ENCODE peak calls at places on chromosome X, in seven cellular contexts. One of them, this sample, is unnamed. For H3K36me3, the result is how much of the 10 kb centered on the place peaks cover.

GRCh38 chrX:113873056-113873455 is 710.8 kb upstream of the HTR2C start:
- DNase-seq in mesenchymal stem cell: no peak
- DNase-seq in heart left ventricle: no peak
- DNase-seq in left lung: no peak
- DNase-seq in CD4-positive, CD25-positive, alpha-beta regulatory T cell: no peak
- DNase-seq in suprapubic skin: no peak
- DNase-seq in K562: no peak
- DNase-seq in this sample: no peak

GRCh38 chrX:11967986-11968385 is 170.3 kb upstream of the FRMPD4 start:
- DNase-seq in CD4-positive, CD25-positive, alpha-beta regulatory T cell: no peak
- DNase-seq in K562: no peak
- DNase-seq in suprapubic skin: no peak
- DNase-seq in mesenchymal stem cell: no peak
- DNase-seq in left lung: no peak
- DNase-seq in heart left ventricle: no peak
- DNase-seq in this sample: no peak

GRCh38 chrX:37995428-37995827 is 10.9 kb upstream of the SYTL5 start:
- DNase-seq in suprapubic skin: no peak
- DNase-seq in K562: peak
- DNase-seq in CD4-positive, CD25-positive, alpha-beta regulatory T cell: no peak
- DNase-seq in heart left ventricle: no peak
- DNase-seq in left lung: no peak
- DNase-seq in mesenchymal stem cell: no peak
- DNase-seq in this sample: no peak

GRCh38 chrX:105191878-105192277 is 28.6 kb downstream of the TEX13A start:
- DNase-seq in suprapubic skin: no peak
- DNase-seq in heart left ventricle: no peak
- DNase-seq in CD4-positive, CD25-positive, alpha-beta regulatory T cell: no peak
- DNase-seq in K562: peak
- DNase-seq in mesenchymal stem cell: peak
- DNase-seq in left lung: no peak
- DNase-seq in this sample: no peak

GRCh38 chrX:118574666-118575065 is 79.1 kb downstream of the DOCK11 start:
- DNase-seq in heart left ventricle: no peak
- DNase-seq in CD4-positive, CD25-positive, alpha-beta regulatory T cell: no peak
- DNase-seq in mesenchymal stem cell: no peak
- DNase-seq in K562: no peak
- DNase-seq in suprapubic skin: no peak
- DNase-seq in left lung: no peak
- DNase-seq in this sample: no peak

GRCh38 chrX:17842769-17843525 is 18.2 kb downstream of the RAI2 start:
- DNase-seq in K562: no peak
- DNase-seq in CD4-positive, CD25-positive, alpha-beta regulatory T cell: no peak
- DNase-seq in left lung: no peak
- DNase-seq in heart left ventricle: no peak
- DNase-seq in suprapubic skin: no peak
- DNase-seq in mesenchymal stem cell: no peak
- DNase-seq in this sample: no peak

GRCh38 chrX:132504417-132504816 is 15.6 kb upstream of the MBNL3 start:
- DNase-seq in CD4-positive, CD25-positive, alpha-beta regulatory T cell: no peak
- DNase-seq in mesenchymal stem cell: no peak
- DNase-seq in K562: no peak
- DNase-seq in heart left ventricle: no peak
- DNase-seq in left lung: no peak
- DNase-seq in suprapubic skin: no peak
- DNase-seq in this sample: no peak

GRCh38 chrX:147894332-147894870 is 17.3 kb upstream of the FMR1 start:
- DNase-seq in left lung: no peak
- DNase-seq in CD4-positive, CD25-positive, alpha-beta regulatory T cell: no peak
- DNase-seq in mesenchymal stem cell: no peak
- DNase-seq in heart left ventricle: no peak
- DNase-seq in K562: no peak
- DNase-seq in suprapubic skin: no peak
- DNase-seq in this sample: no peak

GRCh38 chrX:131783555-131784338 is 239.4 kb upstream of the STK26 start:
- DNase-seq in mesenchymal stem cell: no peak
- DNase-seq in CD4-positive, CD25-positive, alpha-beta regulatory T cell: no peak
- DNase-seq in suprapubic skin: peak
- DNase-seq in left lung: peak
- DNase-seq in K562: no peak
- DNase-seq in heart left ventricle: peak
- DNase-seq in this sample: no peak

DNA sequence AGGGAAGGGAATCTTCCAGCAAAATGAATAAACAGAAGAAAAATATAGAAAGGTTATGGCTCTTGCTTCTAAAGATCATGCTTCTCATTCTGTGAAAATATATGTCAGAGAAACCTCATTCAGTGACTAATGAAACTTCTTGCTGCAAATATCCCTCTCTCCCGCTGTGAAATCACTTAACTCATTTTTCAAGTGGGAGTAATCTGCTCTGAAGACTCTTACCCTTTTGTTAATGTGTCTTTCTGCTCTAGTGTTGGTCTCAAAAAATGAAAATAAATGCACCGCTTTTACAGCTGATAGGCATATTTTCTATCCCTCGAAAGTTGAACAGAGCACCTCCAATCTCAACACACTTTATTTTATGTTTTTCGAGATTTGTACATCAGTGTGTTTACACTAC is 252.3 kb downstream of the NLGN4X start:
- DNase-seq in CD4-positive, CD25-positive, alpha-beta regulatory T cell: no peak
- DNase-seq in left lung: no peak
- DNase-seq in heart left ventricle: no peak
- DNase-seq in suprapubic skin: no peak
- DNase-seq in mesenchymal stem cell: no peak
- DNase-seq in K562: no peak
- DNase-seq in this sample: no peak
- H3K4me3 ChIP-seq in CD4-positive, CD25-positive, alpha-beta regulatory T cell: no peak
- H3K4me3 ChIP-seq in left lung: no peak
- H3K4me3 ChIP-seq in heart left ventricle: no peak
- H3K4me3 ChIP-seq in suprapubic skin: no peak
- H3K4me3 ChIP-seq in mesenchymal stem cell: no peak
- H3K4me3 ChIP-seq in K562: no peak
- H3K4me3 ChIP-seq in this sample: no peak

GRCh38 chrX:129925305-129926092 is 19.5 kb downstream of the UTP14A start:
- DNase-seq in heart left ventricle: peak
- DNase-seq in mesenchymal stem cell: peak
- DNase-seq in CD4-positive, CD25-positive, alpha-beta regulatory T cell: peak
- DNase-seq in K562: peak
- DNase-seq in suprapubic skin: peak
- DNase-seq in left lung: peak
- DNase-seq in this sample: no peak
- H3K27ac ChIP-seq in heart left ventricle: no peak
- H3K27ac ChIP-seq in mesenchymal stem cell: no peak
- H3K27ac ChIP-seq in CD4-positive, CD25-positive, alpha-beta regulatory T cell: no peak
- H3K27ac ChIP-seq in K562: no peak
- H3K27ac ChIP-seq in suprapubic skin: no peak
- H3K27ac ChIP-seq in left lung: no peak
- H3K27ac ChIP-seq in this sample: no peak

GRCh38 chrX:149495573-149496071 is 9.5 kb downstream of the IDS start:
- DNase-seq in suprapubic skin: no peak
- DNase-seq in K562: no peak
- DNase-seq in CD4-positive, CD25-positive, alpha-beta regulatory T cell: no peak
- DNase-seq in heart left ventricle: peak
- DNase-seq in mesenchymal stem cell: peak
- DNase-seq in left lung: peak
- DNase-seq in this sample: no peak

GRCh38 chrX:149497054-149497453 is 8.1 kb downstream of the IDS start:
- DNase-seq in suprapubic skin: no peak
- DNase-seq in K562: no peak
- DNase-seq in heart left ventricle: no peak
- DNase-seq in mesenchymal stem cell: no peak
- DNase-seq in left lung: no peak
- DNase-seq in CD4-positive, CD25-positive, alpha-beta regulatory T cell: no peak
- DNase-seq in this sample: no peak

GRCh38 chrX:149491812-149492211 is 13.3 kb downstream of the IDS start:
- DNase-seq in left lung: no peak
- DNase-seq in heart left ventricle: no peak
- DNase-seq in CD4-positive, CD25-positive, alpha-beta regulatory T cell: no peak
- DNase-seq in mesenchymal stem cell: no peak
- DNase-seq in suprapubic skin: no peak
- DNase-seq in K562: no peak
- DNase-seq in this sample: no peak

GRCh38 chrX:149494844-149495565 is 10.1 kb downstream of the IDS start:
- DNase-seq in K562: no peak
- DNase-seq in left lung: no peak
- DNase-seq in mesenchymal stem cell: no peak
- DNase-seq in suprapubic skin: no peak
- DNase-seq in heart left ventricle: no peak
- DNase-seq in CD4-positive, CD25-positive, alpha-beta regulatory T cell: no peak
- DNase-seq in this sample: no peak

GRCh38 chrX:149493567-149494562 is 11.2 kb downstream of the IDS start:
- DNase-seq in mesenchymal stem cell: peak
- DNase-seq in K562: peak
- DNase-seq in left lung: peak
- DNase-seq in heart left ventricle: peak
- DNase-seq in CD4-positive, CD25-positive, alpha-beta regulatory T cell: no peak
- DNase-seq in suprapubic skin: no peak
- DNase-seq in this sample: no peak
- H3K36me3 ChIP-seq in mesenchymal stem cell: under half
- H3K36me3 ChIP-seq in K562: under half
- H3K36me3 ChIP-seq in left lung: half or more
- H3K36me3 ChIP-seq in heart left ventricle: half or more
- H3K36me3 ChIP-seq in CD4-positive, CD25-positive, alpha-beta regulatory T cell: half or more
- H3K36me3 ChIP-seq in suprapubic skin: half or more
- H3K36me3 ChIP-seq in this sample: under half

DNA sequence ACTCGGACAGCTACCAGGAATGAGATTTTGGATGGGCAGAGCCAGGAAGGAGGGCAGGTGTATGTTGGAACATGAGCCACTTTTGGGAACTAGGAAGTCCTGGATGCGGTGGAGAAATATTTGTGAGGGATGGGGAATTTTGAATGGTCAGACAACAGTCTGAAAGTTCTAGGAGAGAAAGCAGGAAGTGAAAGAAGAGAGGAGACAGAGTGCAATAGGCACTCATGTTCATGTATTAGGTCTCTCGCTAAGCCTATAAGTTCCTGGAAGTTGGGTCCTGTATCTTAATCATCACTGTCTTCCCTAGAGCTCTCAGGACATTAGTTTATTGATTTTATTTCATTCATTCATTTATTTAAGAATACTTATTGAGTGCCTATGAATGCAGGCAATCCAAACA is 65.7 kb upstream of the CITED1 start:
- DNase-seq in mesenchymal stem cell: no peak
- DNase-seq in K562: no peak
- DNase-seq in heart left ventricle: no peak
- DNase-seq in suprapubic skin: no peak
- DNase-seq in left lung: no peak
- DNase-seq in CD4-positive, CD25-positive, alpha-beta regulatory T cell: no peak
- DNase-seq in this sample: no peak
- H3K4me3 ChIP-seq in mesenchymal stem cell: no peak
- H3K4me3 ChIP-seq in K562: no peak
- H3K4me3 ChIP-seq in heart left ventricle: no peak
- H3K4me3 ChIP-seq in suprapubic skin: no peak
- H3K4me3 ChIP-seq in left lung: no peak
- H3K4me3 ChIP-seq in CD4-positive, CD25-positive, alpha-beta regulatory T cell: no peak
- H3K4me3 ChIP-seq in this sample: no peak

DNA sequence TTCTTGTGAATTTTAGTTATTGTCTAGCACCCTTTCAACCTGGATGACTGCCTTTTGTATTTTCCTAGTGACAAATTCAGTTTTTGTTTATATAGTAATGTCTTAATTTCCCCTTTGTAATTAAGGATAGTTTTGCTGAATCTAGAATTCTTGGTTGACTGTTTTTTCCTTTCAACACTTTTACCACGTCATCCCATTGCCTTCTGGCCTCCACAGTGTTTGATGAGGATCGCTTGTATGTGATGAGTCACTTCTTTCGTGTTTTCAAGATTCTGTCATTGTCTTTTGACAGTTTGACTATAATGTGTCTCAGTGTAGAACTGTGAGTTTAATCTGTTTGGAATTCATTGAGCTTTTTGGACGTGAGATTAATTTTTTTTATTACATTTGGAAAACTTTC is 30.1 kb downstream of the KDM6A start:
- DNase-seq in mesenchymal stem cell: peak
- DNase-seq in CD4-positive, CD25-positive, alpha-beta regulatory T cell: no peak
- DNase-seq in K562: peak
- DNase-seq in suprapubic skin: no peak
- DNase-seq in left lung: no peak
- DNase-seq in heart left ventricle: no peak
- DNase-seq in this sample: no peak
- H3K27ac ChIP-seq in mesenchymal stem cell: no peak
- H3K27ac ChIP-seq in CD4-positive, CD25-positive, alpha-beta regulatory T cell: no peak
- H3K27ac ChIP-seq in K562: peak
- H3K27ac ChIP-seq in suprapubic skin: no peak
- H3K27ac ChIP-seq in left lung: no peak
- H3K27ac ChIP-seq in heart left ventricle: no peak
- H3K27ac ChIP-seq in this sample: no peak

GRCh38 chrX:47637546-47638195 is 7.9 kb upstream of the CFP start:
- DNase-seq in CD4-positive, CD25-positive, alpha-beta regulatory T cell: no peak
- DNase-seq in heart left ventricle: peak
- DNase-seq in mesenchymal stem cell: no peak
- DNase-seq in left lung: peak
- DNase-seq in suprapubic skin: no peak
- DNase-seq in K562: no peak
- DNase-seq in this sample: no peak
- H3K36me3 ChIP-seq in CD4-positive, CD25-positive, alpha-beta regulatory T cell: half or more
- H3K36me3 ChIP-seq in heart left ventricle: under half
- H3K36me3 ChIP-seq in mesenchymal stem cell: half or more
- H3K36me3 ChIP-seq in left lung: under half
- H3K36me3 ChIP-seq in suprapubic skin: under half
- H3K36me3 ChIP-seq in K562: half or more
- H3K36me3 ChIP-seq in this sample: under half